ENCODE peak calls at places on chromosomes 16 and 17, in eight cellular contexts. E, R, K, V, M, W, Z and B are unnamed samples.

GRCh38 chr17:66978514-66979061 is 14.1 kb downstream of the CACNG4 start:
- DNase-seq in E (no peak), R (no peak), K (no peak), V (no peak), M (peak; percentile 21), W (no peak), Z (no peak), B (no peak)

GRCh38 chr17:7478276-7479138 is 924 bp downstream of the ZBTB4 start:
- DNase-seq in E (peak; percentile 52), R (no peak), K (no peak), V (peak; percentile 52), M (peak; percentile 48), W (peak; percentile 18), Z (peak; percentile 67), B (peak; percentile 27)

GRCh38 chr17:80992077-80992947 is 671 bp downstream of the CHMP6 start:
- DNase-seq in E (no peak), R (no peak), K (no peak), V (no peak), M (no peak), W (no peak), Z (no peak), B (no peak)

GRCh38 chr16:55001931-55002330 is 71.3 kb downstream of the IRX5 start:
- DNase-seq in E (no peak), R (peak; percentile 18), K (no peak), V (no peak), M (peak; percentile 49), W (no peak), Z (no peak), B (peak; percentile 7)

GRCh38 chr17:79174905-79175856 is 100.6 kb downstream of the ENGASE start:
- DNase-seq in E (no peak), R (peak; percentile 16), K (no peak), V (no peak), M (no peak), W (no peak), Z (no peak), B (peak; percentile 18)

GRCh38 chr16:2821483-2822157 is 4.6 kb downstream of the PRSS21 start:
- DNase-seq in E (no peak), R (no peak), K (peak; percentile 7), V (no peak), M (peak; percentile 35), W (no peak), Z (no peak), B (no peak)

GRCh38 chr17:14354807-14355206 is 53.9 kb downstream of the HS3ST3B1 start:
- DNase-seq in E (no peak), R (no peak), K (no peak), V (no peak), M (no peak), W (no peak), Z (no peak), B (no peak)

GRCh38 chr16:48517493-48517892 is 92.5 kb downstream of the N4BP1 start:
- DNase-seq in E (no peak), R (peak; percentile 34), K (no peak), V (no peak), M (no peak), W (no peak), Z (no peak), B (peak; percentile 51)

GRCh38 chr17:31787857-31788570 is 71.0 kb downstream of the COPRS start:
- DNase-seq in E (peak; percentile 96), R (peak; percentile 98), K (no peak), V (peak; percentile 36), M (peak; percentile 96), W (peak; percentile 93), Z (no peak), B (peak; percentile 99)

GRCh38 chr17:76076765-76077581 is 2.0 kb upstream of the ZACN start:
- DNase-seq in E (no peak), R (no peak), K (no peak), V (no peak), M (no peak), W (peak; percentile 41), Z (peak; percentile 32), B (peak; percentile 32)

GRCh38 chr16:23842137-23842600 is 6.4 kb downstream of the PRKCB start:
- DNase-seq in E (no peak), R (no peak), K (no peak), V (no peak), M (no peak), W (no peak), Z (no peak), B (no peak)

DNA sequence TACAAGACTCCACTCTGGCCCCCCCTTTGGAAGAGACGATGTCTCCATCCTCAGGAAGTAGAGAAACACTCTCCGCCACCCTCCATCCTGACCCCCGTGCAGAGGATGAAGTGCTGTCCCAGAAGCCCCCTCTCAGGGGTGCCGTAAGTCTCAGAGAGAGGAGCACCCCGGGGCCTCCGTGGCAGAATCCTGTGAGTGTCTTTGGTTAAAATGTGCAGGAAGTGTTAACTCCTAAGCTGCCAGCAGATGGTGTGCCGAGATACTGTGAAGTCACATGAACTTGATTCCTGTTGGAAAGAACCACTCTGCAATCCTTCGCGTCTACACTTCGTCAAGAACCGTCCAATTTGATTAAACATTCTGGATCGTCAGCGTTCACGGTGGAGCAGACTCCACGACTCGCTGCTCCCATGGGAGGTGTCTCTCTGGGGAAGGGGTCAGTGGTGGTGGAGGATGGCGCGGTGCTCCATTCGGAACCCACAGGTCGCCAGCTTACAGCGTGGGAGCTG is 5.6 kb downstream of the BANP start:
- DNase-seq in E (no peak), R (peak; percentile 10), K (no peak), V (no peak), M (peak; percentile 49), W (peak; percentile 85), Z (no peak), B (peak; percentile 71)
- TF ChIP-seq CTCF in E (no peak), R (no peak), K (no peak), V (no peak), M (peak; percentile 49), W (peak; percentile 63), Z (peak; percentile 24), B (peak; percentile 61)

DNA sequence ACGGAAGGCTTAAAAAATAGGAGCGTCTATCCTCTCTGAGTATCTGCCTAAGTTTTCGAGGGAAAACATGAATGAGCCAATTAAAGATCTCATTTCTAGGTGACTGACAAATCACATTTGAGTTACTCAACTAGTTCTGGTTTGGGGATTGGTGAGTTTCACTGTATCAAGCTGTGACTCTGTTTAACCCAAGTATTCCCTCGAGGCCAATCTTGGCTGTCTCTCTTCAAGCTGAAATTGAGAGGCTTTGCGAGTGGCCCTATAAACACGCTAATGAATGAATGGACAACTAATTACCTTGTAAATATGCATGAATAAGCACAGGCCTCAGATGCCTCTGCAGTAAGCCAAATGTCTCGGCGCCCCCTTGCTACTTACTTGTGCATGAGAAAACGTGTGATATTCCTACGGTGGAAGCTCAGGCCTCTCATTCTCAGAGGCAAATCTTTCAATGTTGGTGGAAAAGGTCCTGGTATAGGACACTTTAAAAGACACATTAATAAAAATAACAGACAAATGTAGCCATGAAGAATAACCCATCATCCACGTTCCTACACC is 450.2 kb upstream of the PSMD7 start:
- DNase-seq in E (no peak), R (no peak), K (no peak), V (no peak), M (no peak), W (no peak), Z (no peak), B (no peak)
- TF ChIP-seq CTCF in E (no peak), R (no peak), K (no peak), V (no peak), M (no peak), W (no peak), Z (no peak), B (no peak)

GRCh38 chr16:58843675-58844074 is 109.6 kb upstream of the GOT2 start:
- DNase-seq in E (no peak), R (peak; percentile 9), K (no peak), V (no peak), M (peak; percentile 57), W (peak; percentile 24), Z (no peak), B (peak; percentile 13)
- TF ChIP-seq CTCF in E (peak; percentile 16), R (peak; percentile 56), K (no peak), V (peak; percentile 5), M (peak; percentile 49), W (peak; percentile 43), Z (no peak), B (no peak)

DNA sequence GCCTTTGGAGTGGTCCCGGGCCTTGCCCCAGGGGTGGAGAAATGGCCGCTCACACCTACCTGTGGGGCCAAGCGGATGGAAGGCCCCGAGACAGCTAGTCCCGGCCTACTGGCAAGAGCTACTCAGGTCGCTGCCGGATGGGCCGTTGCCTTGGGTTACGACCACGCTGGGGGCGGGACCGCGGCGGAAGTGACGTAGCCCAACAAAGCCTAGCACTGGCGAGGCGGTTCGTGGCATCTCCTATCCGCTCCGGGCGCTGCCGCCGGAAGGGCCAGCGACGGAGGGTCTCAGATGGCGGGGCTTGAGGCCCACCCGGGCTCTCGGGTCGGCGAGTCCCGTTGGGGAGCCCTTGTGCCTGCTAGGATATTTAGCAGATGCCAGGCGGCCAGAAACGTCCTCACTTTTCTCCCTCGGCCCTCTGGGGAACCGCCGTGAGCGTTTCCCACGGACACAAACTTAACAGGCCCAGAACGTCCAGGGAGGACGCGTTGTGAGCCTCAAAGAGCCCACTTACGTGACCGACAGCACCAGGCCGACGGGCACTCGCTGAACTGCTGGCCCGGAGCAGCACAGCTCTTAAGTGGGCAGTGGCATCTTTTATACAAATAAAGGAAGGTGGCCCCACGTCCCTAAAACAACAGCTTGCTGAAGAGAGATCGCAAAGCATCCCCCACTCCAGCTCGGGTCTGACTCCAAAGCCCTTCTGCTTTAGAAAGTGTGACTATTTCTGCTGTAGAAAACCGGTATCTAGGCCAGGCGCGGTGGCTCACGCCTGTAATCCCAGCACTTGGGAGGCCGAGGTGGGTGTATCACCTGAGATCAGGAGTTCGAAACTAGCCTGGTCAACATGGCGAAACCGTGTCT is at the start of gene C16orf46:
- DNase-seq in E (peak; percentile 95), R (peak; percentile 92), K (peak; percentile 96), V (peak; percentile 99), M (peak; percentile 94), W (peak; percentile 95), Z (peak; percentile 99), B (peak; percentile 96)
- TF ChIP-seq CTCF in E (no peak), R (no peak), K (no peak), V (no peak), M (no peak), W (no peak), Z (no peak), B (no peak)

GRCh38 chr16:86508028-86508946 is 2.0 kb upstream of the FOXF1 start:
- DNase-seq in E (no peak), R (no peak), K (no peak), V (no peak), M (peak; percentile 13), W (no peak), Z (no peak), B (no peak)
- TF ChIP-seq CTCF in E (no peak), R (no peak), K (no peak), V (no peak), M (no peak), W (no peak), Z (no peak), B (no peak)

GRCh38 chr16:85511938-85512551 is 101.1 kb upstream of the GSE1 start:
- DNase-seq in E (no peak), R (no peak), K (no peak), V (no peak), M (no peak), W (no peak), Z (no peak), B (no peak)
- TF ChIP-seq CTCF in E (no peak), R (no peak), K (no peak), V (no peak), M (no peak), W (no peak), Z (no peak), B (no peak)

DNA sequence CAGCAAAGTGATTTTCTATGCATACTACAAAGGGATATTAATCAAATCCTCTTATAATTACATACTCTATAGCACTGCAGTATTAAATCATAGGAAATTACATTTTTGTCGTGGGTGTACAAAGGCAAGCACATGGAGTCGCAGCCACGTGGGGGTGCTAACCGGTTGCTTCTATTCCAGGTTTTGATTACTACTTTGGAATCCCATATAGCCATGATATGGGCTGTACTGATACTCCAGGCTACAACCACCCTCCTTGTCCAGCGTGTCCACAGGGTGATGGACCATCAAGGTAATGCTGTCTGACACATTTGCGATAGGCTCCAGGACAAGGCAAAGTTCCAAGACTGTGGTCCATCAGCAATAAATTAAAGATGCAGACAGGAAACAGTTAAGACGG is 60.1 kb downstream of the ARSG start:
- DNase-seq in E (no peak), R (no peak), K (no peak), V (no peak), M (no peak), W (no peak), Z (no peak), B (no peak)
- TF ChIP-seq CTCF in E (no peak), R (no peak), K (no peak), V (no peak), M (peak; percentile 41), W (no peak), Z (no peak), B (no peak)